ENCODE peak calls at places on chromosomes 4 and X, in seven cellular contexts. R is CD4-positive, alpha-beta memory T cell; O is A549; C is GM23248; A is fibroblast of the aortic adventitia; M is AG10803; H is AG04450. Q is an unnamed sample.

GRCh38 chr4:136793848-136794247 is 738.4 kb downstream of the PCDH18 start:
- DNase-seq in M (no peak), C (peak; percentile 1), R (no peak), O (no peak), H (no peak), A (no peak), Q (no peak)

GRCh38 chr4:76879731-76880364 is 18.1 kb downstream of the SOWAHB start:
- DNase-seq in H (peak; percentile 15), C (peak; percentile 84), O (no peak), M (peak; percentile 63), R (no peak), A (no peak), Q (no peak)

GRCh38 chrX:11108253-11108941 is 2.7 kb upstream of the HCCS start:
- DNase-seq in M (no peak), R (no peak), H (no peak), C (no peak), O (no peak), A (no peak), Q (no peak)

GRCh38 chr4:8904041-8904501 is 32.4 kb upstream of the HMX1 start:
- DNase-seq in C (no peak), R (no peak), A (no peak), O (no peak), M (no peak), H (no peak), Q (no peak)

GRCh38 chr4:46445689-46446339 is 55.9 kb upstream of the GABRA2 start:
- DNase-seq in C (no peak), A (no peak), M (no peak), R (no peak), H (no peak), O (no peak), Q (no peak)

GRCh38 chr4:145770124-145770523 is 90.2 kb downstream of the C4orf51 start:
- DNase-seq in O (no peak), C (no peak), H (no peak), R (no peak), A (no peak), M (no peak), Q (no peak)

GRCh38 chrX:72296991-72297390 is 8.7 kb downstream of the CITED1 start:
- DNase-seq in H (no peak), M (peak; percentile 40), C (peak; percentile 28), R (no peak), O (no peak), A (no peak), Q (no peak)

GRCh38 chrX:40422021-40422420 is 158.7 kb upstream of the ATP6AP2 start:
- DNase-seq in A (no peak), R (no peak), M (no peak), H (no peak), O (no peak), C (no peak), Q (no peak)

GRCh38 chrX:10052906-10053625 is 85.9 kb downstream of the CLDN34 start:
- DNase-seq in A (peak; percentile 32), O (no peak), H (no peak), C (peak; percentile 24), M (peak; percentile 56), R (no peak), Q (no peak)

GRCh38 chr4:163638909-163639308 is 144.4 kb downstream of the TMA16 start:
- DNase-seq in C (no peak), H (no peak), O (no peak), A (no peak), R (no peak), M (no peak), Q (no peak)

GRCh38 chr4:30863031-30863430 is 142.9 kb downstream of the PCDH7 start:
- DNase-seq in H (no peak), M (peak; percentile 8), R (no peak), A (peak; percentile 92), C (peak; percentile 2), O (no peak), Q (no peak)

GRCh38 chr4:140237616-140238352 is 83.8 kb upstream of the MAML3 start:
- DNase-seq in O (no peak), R (no peak), H (peak; percentile 88), M (peak; percentile 99), C (peak; percentile 95), A (peak; percentile 99), Q (no peak)

GRCh38 chr4:54877006-54877405 is 219.2 kb downstream of the KIT start:
- DNase-seq in H (no peak), C (peak; percentile 52), O (no peak), A (no peak), M (peak; percentile 49), R (no peak), Q (no peak)

GRCh38 chr4:100098681-100099080 is 91.6 kb downstream of the DDIT4L start:
- DNase-seq in H (no peak), O (no peak), C (no peak), M (no peak), A (no peak), R (no peak), Q (no peak)

DNA sequence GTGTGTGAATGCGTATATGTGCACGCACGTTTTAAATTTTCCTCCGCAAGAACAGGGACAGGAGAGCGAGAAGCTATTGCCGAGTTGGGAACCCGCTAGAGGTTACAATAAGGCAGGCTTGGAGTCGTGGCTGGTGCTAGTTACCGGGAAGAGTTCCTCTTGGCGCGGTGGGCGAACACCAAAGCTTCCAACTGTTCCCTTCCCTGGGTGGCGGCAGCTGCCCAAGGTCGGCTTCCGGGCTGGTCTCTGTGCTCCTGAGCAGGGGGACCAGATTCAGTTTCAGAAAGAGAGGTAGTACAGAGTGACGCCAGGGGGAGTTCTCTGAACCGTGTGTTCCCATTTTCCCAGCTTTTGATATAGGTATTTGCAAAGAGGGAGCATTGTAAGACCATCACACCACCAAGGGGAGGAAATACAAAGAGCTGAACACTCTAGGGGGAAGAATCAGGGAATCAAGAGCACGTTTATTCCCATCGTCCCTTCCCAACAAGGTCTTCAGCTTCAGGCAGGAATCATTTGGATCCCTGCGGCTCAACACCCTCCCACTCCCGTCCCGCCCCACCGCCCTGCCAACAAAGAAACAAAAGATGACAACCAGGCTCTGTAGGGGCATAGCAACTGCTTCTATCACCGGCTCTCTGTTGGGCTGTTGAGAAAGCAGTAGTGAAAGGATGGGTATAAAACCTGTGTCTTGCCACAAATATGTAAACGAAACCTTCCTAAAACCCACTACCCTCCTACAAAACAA is 113.6 kb upstream of the TEX13C start:
- DNase-seq in A (no peak), C (peak; percentile 4), M (no peak), H (no peak), R (no peak), O (no peak), Q (no peak)
- H3K4me3 ChIP-seq in A (no peak overlapping the region), C (peak overlapping the region; percentile 58), M (no peak overlapping the region), H (no peak overlapping the region), R (no peak overlapping the region), O (peak overlapping the region; percentile 54), Q (no peak overlapping the region)

DNA sequence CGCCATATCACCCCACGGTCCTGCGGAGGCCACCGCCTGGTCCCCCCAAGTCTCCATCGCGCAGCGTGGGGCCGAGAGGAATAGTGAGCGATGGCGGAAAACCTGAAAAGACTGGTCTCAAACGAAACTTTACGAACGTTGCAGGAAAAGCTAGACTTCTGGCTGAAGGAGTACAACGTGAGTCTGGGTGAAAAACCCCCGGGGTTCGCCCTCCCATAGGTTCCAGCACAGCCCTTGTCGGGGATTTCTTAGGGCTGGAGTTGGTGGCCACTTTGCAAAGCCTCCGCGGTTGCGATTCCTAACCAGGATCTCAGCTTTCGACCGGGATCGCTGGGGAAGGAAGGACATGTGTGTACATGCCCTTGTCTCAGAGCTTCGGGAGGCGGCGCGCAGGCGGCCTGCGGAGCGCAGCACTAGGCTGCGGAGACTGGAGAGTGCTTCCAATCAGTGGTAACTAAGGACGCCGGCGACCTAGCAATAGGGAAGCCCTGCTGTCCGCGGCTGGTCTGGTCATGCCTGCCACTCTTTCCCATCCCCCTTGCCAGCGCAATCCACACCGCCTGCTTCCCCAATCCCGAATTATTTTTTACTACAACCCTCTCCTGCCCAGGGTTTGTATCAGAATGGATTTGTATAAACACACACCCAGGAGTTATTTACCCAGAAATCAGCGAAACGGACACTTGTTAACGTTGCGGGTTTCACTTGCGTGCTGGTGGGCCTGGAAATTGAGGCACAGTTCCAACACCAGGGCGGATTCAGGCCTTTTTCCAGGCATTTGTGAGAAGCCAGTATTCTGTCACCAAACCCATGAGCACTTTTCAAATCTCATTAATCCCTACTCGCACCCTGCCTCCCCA is 741 bp downstream of the SPATA18 start:
- DNase-seq in A (peak; percentile 84), R (no peak), M (peak; percentile 91), O (peak; percentile 62), H (peak; percentile 68), C (peak; percentile 95), Q (no peak)
- H3K4me3 ChIP-seq in A (peak overlapping the region; percentile 74), R (no peak overlapping the region), M (peak overlapping the region; percentile 82), O (peak overlapping the region; percentile 58), H (peak overlapping the region; percentile 69), C (peak overlapping the region; percentile 75), Q (peak overlapping the region; percentile 58)

DNA sequence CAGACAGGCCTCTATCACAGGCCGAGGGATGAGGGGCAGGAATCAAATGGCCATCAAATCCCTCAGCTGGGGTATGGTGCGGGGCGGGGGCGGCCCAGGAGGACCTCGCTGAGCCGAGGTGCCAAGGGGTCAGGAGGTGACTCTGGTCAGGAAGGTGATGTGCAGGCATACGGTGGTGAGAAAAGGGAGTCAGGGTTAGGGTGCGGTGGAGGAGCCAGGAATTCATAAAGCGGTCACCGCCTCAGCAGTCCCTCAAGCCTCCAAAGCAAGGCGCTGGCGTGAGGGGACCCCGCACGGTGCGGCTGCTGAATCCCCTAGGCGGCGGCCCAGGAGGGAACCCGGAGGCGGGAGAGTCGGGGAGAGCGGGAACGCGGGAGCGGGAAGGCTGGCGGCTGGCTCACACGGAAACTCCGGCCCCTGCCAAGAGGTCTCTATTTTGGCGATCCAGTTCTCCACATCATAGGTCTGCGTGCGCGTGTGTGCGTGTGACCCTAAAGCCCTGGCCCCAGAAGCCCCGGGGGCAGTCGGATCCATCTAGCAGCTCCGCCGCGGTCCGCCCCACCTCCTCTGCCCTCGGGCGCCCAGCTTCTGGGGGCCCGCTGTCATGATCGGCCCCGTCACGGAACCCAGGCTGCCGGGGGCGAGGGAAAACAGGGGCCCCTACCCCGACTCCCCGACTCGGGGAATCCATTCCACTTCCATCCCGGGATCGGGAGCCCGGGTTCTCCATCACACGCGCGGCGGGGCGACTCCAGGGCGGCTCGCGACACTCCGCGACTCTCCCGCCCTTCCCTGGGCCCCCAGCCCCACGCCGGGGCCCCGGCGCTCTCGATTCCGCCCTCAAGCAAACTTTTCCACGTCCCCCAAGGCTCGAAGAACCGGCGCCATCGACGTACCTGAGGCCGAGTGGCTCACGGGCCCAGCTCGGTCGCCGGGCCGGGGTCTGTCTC is 593 bp downstream of the ELF4 start:
- DNase-seq in H (no peak), M (peak; percentile 25), O (no peak), A (peak; percentile 54), R (no peak), C (peak; percentile 62), Q (no peak)
- H3K4me3 ChIP-seq in H (peak overlapping the region; percentile 62), M (peak overlapping the region; percentile 71), O (peak overlapping the region; percentile 98), A (peak overlapping the region; percentile 73), R (peak overlapping the region; percentile 76), C (peak overlapping the region; percentile 83), Q (peak overlapping the region; percentile 67)

GRCh38 chr4:22237846-22238513 is 277.9 kb downstream of the ADGRA3 start:
- DNase-seq in H (no peak), R (no peak), O (no peak), M (no peak), C (no peak), A (no peak), Q (no peak)
- H3K4me3 ChIP-seq in H (no peak overlapping the region), R (no peak overlapping the region), O (no peak overlapping the region), M (no peak overlapping the region), C (no peak overlapping the region), A (peak overlapping the region; percentile 41), Q (no peak overlapping the region)